ENCODE peak calls at places on chromosomes 16 and 17, in seven cellular contexts. K, Z, J, P, H, N and S are unnamed samples.

GRCh38 chr17:13874817-13875216 is 194.5 kb upstream of the COX10 start:
- DNase-seq in K (no peak), Z (no peak), J (no peak), P (no peak), H (no peak), N (no peak), S (no peak)

GRCh38 chr17:17685775-17686291 is 4.6 kb downstream of the RAI1 start:
- DNase-seq in K (peak; percentile 67), Z (peak; percentile 68), J (no peak), P (peak; percentile 66), H (no peak), N (peak; percentile 53), S (no peak)

GRCh38 chr17:34720760-34721159 is 141.4 kb downstream of the TMEM132E start:
- DNase-seq in K (peak; percentile 83), Z (no peak), J (no peak), P (no peak), H (no peak), N (no peak), S (no peak)

GRCh38 chr17:77011173-77012011 is 129.4 kb upstream of the SEC14L1 start:
- DNase-seq in K (peak; percentile 61), Z (no peak), J (peak; percentile 65), P (peak; percentile 70), H (no peak), N (peak; percentile 48), S (no peak)

GRCh38 chr16:86882586-86883280 is 304.4 kb downstream of the FOXL1 start:
- DNase-seq in K (no peak), Z (peak; percentile 63), J (no peak), P (peak; percentile 70), H (peak; percentile 63), N (no peak), S (no peak)

GRCh38 chr17:69093279-69093789 is 32.6 kb upstream of the ABCA9 start:
- DNase-seq in K (no peak), Z (no peak), J (no peak), P (peak; percentile 70), H (no peak), N (no peak), S (no peak)

GRCh38 chr17:49914096-49914490 is 54.9 kb upstream of the DLX4 start:
- DNase-seq in K (no peak), Z (no peak), J (no peak), P (no peak), H (no peak), N (no peak), S (no peak)

GRCh38 chr17:41530062-41531048 is 2.2 kb upstream of the KRT19 start:
- DNase-seq in K (peak; percentile 93), Z (peak; percentile 61), J (no peak), P (peak; percentile 91), H (no peak), N (no peak), S (peak; percentile 11)

GRCh38 chr17:30249460-30249859 is 14.0 kb upstream of the SLC6A4 start:
- DNase-seq in K (no peak), Z (no peak), J (no peak), P (no peak), H (no peak), N (no peak), S (no peak)

GRCh38 chr16:3088925-3089716 is 10.0 kb downstream of the ZSCAN10 start:
- DNase-seq in K (no peak), Z (no peak), J (no peak), P (no peak), H (no peak), N (no peak), S (no peak)

GRCh38 chr17:50890675-50891516 is 24.7 kb upstream of the TOB1 start:
- DNase-seq in K (peak; percentile 68), Z (no peak), J (no peak), P (no peak), H (no peak), N (no peak), S (no peak)

GRCh38 chr17:32498362-32498761 is 11.6 kb downstream of the CDK5R1 start:
- DNase-seq in K (no peak), Z (no peak), J (no peak), P (no peak), H (no peak), N (no peak), S (no peak)

GRCh38 chr17:30413109-30413508 is 34.4 kb downstream of the CPD start:
- DNase-seq in K (no peak), Z (no peak), J (no peak), P (no peak), H (no peak), N (no peak), S (no peak)

GRCh38 chr16:68283346-68283745 is 19.0 kb downstream of the SLC7A6 start:
- DNase-seq in K (no peak), Z (no peak), J (no peak), P (no peak), H (no peak), N (no peak), S (no peak)

DNA sequence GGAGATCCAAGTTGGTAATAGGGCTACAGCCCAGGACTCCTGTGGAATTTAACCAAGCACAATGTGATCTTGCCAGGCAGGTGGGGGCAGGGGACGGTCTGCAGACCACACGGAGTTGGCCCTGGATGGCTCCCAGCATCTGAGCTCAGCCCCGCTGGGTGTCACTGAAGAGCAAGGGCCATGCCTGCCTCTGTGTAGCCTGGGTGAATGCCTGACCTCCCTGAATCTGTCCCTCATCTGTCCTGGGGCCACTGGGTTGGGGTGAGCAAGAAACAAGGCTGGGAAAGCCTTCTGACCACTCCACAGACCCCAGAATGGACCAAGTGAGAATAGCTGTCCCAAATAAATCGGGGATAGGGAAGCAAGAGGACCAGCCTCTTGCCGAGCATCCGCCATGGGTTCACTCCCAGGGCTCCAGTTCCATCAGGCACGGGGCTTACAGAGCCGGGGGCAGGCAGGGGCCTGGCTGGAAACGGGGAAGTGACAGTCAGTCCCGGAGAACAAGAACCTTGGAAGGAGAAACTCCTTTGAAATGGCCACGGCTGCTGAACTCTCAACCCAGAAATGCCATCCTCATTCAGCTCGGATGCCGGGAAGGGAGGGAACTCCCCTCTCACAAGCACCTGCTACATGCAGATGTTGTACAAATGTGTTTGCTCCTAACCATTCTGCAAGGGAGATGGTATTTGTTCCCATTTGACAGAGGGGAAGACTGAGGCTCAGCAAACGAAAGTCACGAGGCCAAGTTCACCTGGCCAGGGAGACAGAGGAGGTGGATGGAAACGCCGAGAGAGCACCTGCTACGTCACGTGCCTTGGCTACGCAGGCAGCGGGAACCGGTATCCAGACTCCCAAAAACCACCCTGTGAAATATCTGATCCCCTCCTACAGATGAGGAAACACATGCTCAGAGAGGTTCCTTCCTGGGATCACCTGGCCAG is 50.0 kb downstream of the RMI2 start:
- DNase-seq in K (no peak), Z (no peak), J (no peak), P (no peak), H (peak; percentile 39), N (no peak), S (peak; percentile 21)
- TF ChIP-seq CTCF in K (no peak), Z (no peak), J (no peak), P (no peak), H (no peak), N (no peak), S (no peak)

GRCh38 chr16:30903596-30903995 is 7.2 kb downstream of the CTF1 start:
- DNase-seq in K (no peak), Z (no peak), J (peak; percentile 54), P (peak; percentile 37), H (no peak), N (no peak), S (no peak)

GRCh38 chr16:30901201-30902069 is 5.0 kb downstream of the CTF1 start:
- DNase-seq in K (no peak), Z (no peak), J (no peak), P (peak; percentile 18), H (no peak), N (no peak), S (no peak)

GRCh38 chr16:30900588-30900987 is 4.2 kb downstream of the CTF1 start:
- DNase-seq in K (no peak), Z (no peak), J (no peak), P (no peak), H (no peak), N (no peak), S (no peak)

GRCh38 chr16:30903002-30903401 is 6.6 kb downstream of the CTF1 start:
- DNase-seq in K (no peak), Z (no peak), J (peak; percentile 19), P (no peak), H (no peak), N (no peak), S (no peak)

GRCh38 chr16:30902070-30902972 is 5.9 kb downstream of the CTF1 start:
- DNase-seq in K (peak; percentile 82), Z (no peak), J (peak; percentile 84), P (peak; percentile 79), H (peak; percentile 82), N (peak; percentile 58), S (peak; percentile 82)
- TF ChIP-seq CTCF in K (no peak), Z (no peak), J (no peak), P (no peak), H (no peak), N (peak; percentile 55), S (peak; percentile 49)

GRCh38 chr16:80408014-80408413 is 132.8 kb upstream of the DYNLRB2 start:
- DNase-seq in K (no peak), Z (no peak), J (no peak), P (no peak), H (no peak), N (no peak), S (no peak)
- TF ChIP-seq CTCF in K (no peak), Z (no peak), J (no peak), P (no peak), H (no peak), N (no peak), S (no peak)

GRCh38 chr17:8965394-8966168 is at the start of gene PIK3R5:
- DNase-seq in K (no peak), Z (no peak), J (peak; percentile 67), P (no peak), H (no peak), N (peak; percentile 93), S (no peak)
- TF ChIP-seq CTCF in K (no peak), Z (no peak), J (peak; percentile 12), P (no peak), H (no peak), N (no peak), S (no peak)

DNA sequence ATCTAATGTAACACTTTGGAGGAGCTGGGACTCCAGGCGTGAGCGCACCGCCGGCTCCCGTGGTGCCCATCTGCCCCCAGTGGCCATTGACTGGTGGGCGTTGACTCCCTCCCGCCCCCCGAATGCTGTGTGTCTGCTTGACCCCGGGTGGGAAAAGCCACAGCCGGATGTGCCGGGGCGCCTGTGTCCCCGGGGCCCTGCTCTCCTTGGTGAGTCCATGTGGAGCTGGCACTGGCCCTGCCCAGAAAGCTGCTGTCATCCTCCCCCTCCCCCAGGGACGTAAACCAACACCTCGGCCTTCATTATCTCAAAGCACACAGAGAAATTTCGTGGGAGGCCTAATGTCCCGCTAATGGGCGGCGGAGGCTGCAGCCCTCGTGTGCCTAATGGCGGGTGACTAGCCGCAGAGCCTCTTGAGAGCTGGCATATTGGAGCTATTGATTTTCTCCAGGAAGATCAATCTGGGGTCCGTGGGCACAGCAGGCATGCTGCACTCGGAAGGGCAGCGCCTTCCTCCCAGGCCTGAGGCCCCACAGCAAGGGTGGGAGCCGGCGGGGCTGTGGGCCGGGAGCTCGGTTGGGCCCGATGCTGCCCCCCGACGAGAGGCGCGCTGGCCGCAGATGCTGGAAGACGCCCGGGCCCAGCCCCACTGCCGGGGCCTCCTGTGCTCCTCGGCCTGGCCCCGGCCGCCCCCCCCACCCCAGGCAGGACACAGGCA is 4.0 kb upstream of the PERCC1 start:
- DNase-seq in K (no peak), Z (no peak), J (no peak), P (no peak), H (no peak), N (no peak), S (no peak)
- TF ChIP-seq CTCF in K (no peak), Z (no peak), J (no peak), P (no peak), H (no peak), N (no peak), S (no peak)